ENCODE peak calls at places on chromosomes 16 and 17, in nine cellular contexts. N is stimulated activated CD4-positive, alpha-beta T cell treated with anti-CD3 and anti-CD28 coated beads, Interleukin-1b, Interleukin-23, amount 100 ng/mL, for 4 hours; V is amniotic stem cell; L is ecto neural progenitor cell; K is retinal pigment epithelial cell; U is germinal center; P is right atrium auricular region; H is amygdala; T is AG04450. B is an unnamed sample.
A peak's percentile ranks its signal among the peaks of the same experiment; 100 is the strongest.

GRCh38 chr16:22318690-22319358 is 21.6 kb downstream of the POLR3E start:
- DNase-seq in U (peak; percentile 51), T (no peak), H (no peak), P (no peak), V (no peak), L (no peak), N (peak; percentile 44), K (no peak), B (peak; percentile 71)

GRCh38 chr16:27401768-27402568 is at the start of gene IL21R:
- DNase-seq in V (no peak), L (no peak), T (no peak), N (peak; percentile 80), H (no peak), P (peak; percentile 60), K (no peak), U (peak; percentile 77), B (no peak)

GRCh38 chr17:8438441-8438840 is 2.8 kb downstream of the NDEL1 start:
- DNase-seq in P (no peak), H (no peak), K (no peak), N (no peak), U (no peak), V (no peak), L (peak; percentile 24), T (no peak), B (no peak)

GRCh38 chr17:71978435-71978834 is 142.4 kb upstream of the SOX9 start:
- DNase-seq in P (no peak), L (no peak), T (no peak), K (no peak), V (no peak), H (no peak), N (no peak), U (no peak), B (no peak)

GRCh38 chr17:40071720-40072480 is 9.1 kb downstream of the THRA start:
- DNase-seq in V (no peak), N (no peak), U (no peak), P (peak; percentile 83), H (peak; percentile 89), T (no peak), L (no peak), K (peak; percentile 81), B (peak; percentile 28)

GRCh38 chr17:74780443-74781238 is 4.5 kb upstream of the NAT9 start:
- DNase-seq in T (no peak), H (no peak), L (peak; percentile 67), U (peak; percentile 50), K (no peak), V (no peak), P (no peak), N (no peak), B (peak; percentile 78)

GRCh38 chr16:30041841-30042240 is 10.8 kb upstream of the TLCD3B start:
- DNase-seq in K (no peak), N (no peak), H (no peak), V (no peak), T (no peak), L (no peak), U (no peak), P (no peak), B (no peak)

GRCh38 chr17:68794636-68795503 is 160.3 kb downstream of the ABCA8 start:
- DNase-seq in L (no peak), N (no peak), T (peak; percentile 26), P (no peak), V (no peak), U (peak; percentile 14), H (no peak), K (no peak), B (no peak)

GRCh38 chr17:48554412-48555090 is 9.6 kb upstream of the HOXB2 start:
- DNase-seq in T (no peak), K (no peak), P (no peak), H (no peak), N (no peak), V (no peak), U (no peak), L (peak; percentile 65), B (peak; percentile 64)

GRCh38 chr17:50271173-50271750 is 3.0 kb upstream of the TMEM92 start:
- DNase-seq in N (no peak), U (no peak), V (no peak), L (peak; percentile 38), P (no peak), K (no peak), T (no peak), H (no peak), B (no peak)

GRCh38 chr17:69451416-69452394 is 37.2 kb downstream of the MAP2K6 start:
- DNase-seq in K (no peak), P (no peak), V (no peak), T (no peak), H (no peak), L (peak; percentile 47), N (no peak), U (no peak), B (peak; percentile 57)

GRCh38 chr16:68893710-68894705 is 50.7 kb downstream of the TANGO6 start:
- DNase-seq in U (no peak), P (no peak), N (no peak), T (no peak), H (no peak), V (no peak), K (no peak), L (peak; percentile 53), B (peak; percentile 51)

GRCh38 chr16:10846213-10846998 is 27.8 kb upstream of the TVP23A start:
- DNase-seq in P (no peak), K (no peak), U (no peak), T (no peak), N (no peak), H (no peak), L (no peak), V (no peak), B (no peak)

GRCh38 chr17:79978545-79978852 is 57.2 kb downstream of the TBC1D16 start:
- DNase-seq in T (no peak), N (no peak), U (no peak), H (no peak), V (no peak), P (no peak), K (no peak), L (peak; percentile 26), B (no peak)

GRCh38 chr16:54359555-54359954 is 73.0 kb upstream of the IRX3 start:
- DNase-seq in U (no peak), T (no peak), L (no peak), P (no peak), K (no peak), H (no peak), N (no peak), V (no peak), B (no peak)

GRCh38 chr17:65495255-65496060 is 66.0 kb downstream of the AXIN2 start:
- DNase-seq in P (no peak), T (no peak), N (no peak), H (no peak), K (no peak), L (peak; percentile 85), U (no peak), V (no peak), B (peak; percentile 97)

GRCh38 chr17:45310380-45311324 is 6.2 kb downstream of the MAP3K14 start:
- DNase-seq in T (no peak), K (no peak), N (no peak), L (no peak), H (no peak), V (no peak), P (no peak), U (no peak), B (no peak)

GRCh38 chr16:15765880-15766279 is 90.9 kb downstream of the MYH11 start:
- DNase-seq in L (peak; percentile 57), H (no peak), V (no peak), U (peak; percentile 83), K (no peak), N (no peak), T (no peak), P (no peak), B (peak; percentile 46)

GRCh38 chr17:44898768-44899073 is 524 bp downstream of the EFTUD2 start:
- DNase-seq in U (peak; percentile 48), V (no peak), N (no peak), H (no peak), K (no peak), L (no peak), T (no peak), P (no peak), B (no peak)

GRCh38 chr16:50045412-50045811 is 20.4 kb upstream of the HEATR3 start:
- DNase-seq in L (no peak), T (no peak), U (no peak), N (no peak), H (no peak), P (no peak), V (no peak), K (no peak), B (no peak)

GRCh38 chr16:71540-72341 is 690 bp downstream of the RHBDF1 start:
- DNase-seq in N (no peak), H (no peak), P (peak; percentile 92), U (no peak), K (no peak), V (peak; percentile 62), T (no peak), L (peak; percentile 80), B (peak; percentile 92)

GRCh38 chr17:18877104-18877503 is 19.2 kb downstream of the PRPSAP2 start:
- DNase-seq in L (no peak), N (no peak), T (no peak), V (no peak), P (no peak), U (no peak), H (no peak), K (no peak), B (no peak)

GRCh38 chr17:51234162-51234561 is 25.7 kb downstream of the MBTD1 start:
- DNase-seq in L (no peak), H (no peak), U (no peak), T (no peak), P (no peak), N (no peak), K (no peak), V (no peak), B (no peak)

GRCh38 chr16:3589991-3590701 is 12.9 kb upstream of the NLRC3 start:
- DNase-seq in P (no peak), U (no peak), V (no peak), H (no peak), K (no peak), L (no peak), N (no peak), T (no peak), B (no peak)

GRCh38 chr16:2465653-2466415 is 5.3 kb upstream of the NTN3 start:
- DNase-seq in K (no peak), V (no peak), H (no peak), L (no peak), P (no peak), T (no peak), U (no peak), N (no peak), B (peak; percentile 66)

GRCh38 chr17:73786286-73786743 is 142.1 kb upstream of the SDK2 start:
- DNase-seq in N (no peak), U (no peak), P (no peak), T (no peak), L (peak; percentile 92), V (no peak), K (no peak), H (no peak), B (peak; percentile 80)

GRCh38 chr16:52696126-52696525 is 149.2 kb upstream of the TOX3 start:
- DNase-seq in U (no peak), K (no peak), T (no peak), N (no peak), H (no peak), P (no peak), V (no peak), L (no peak), B (no peak)

GRCh38 chr17:55451758-55452468 is 30.3 kb upstream of the MMD start:
- DNase-seq in P (no peak), H (no peak), K (no peak), U (no peak), T (peak; percentile 66), V (no peak), N (no peak), L (no peak), B (no peak)

GRCh38 chr17:39096435-39097158 is 54.8 kb downstream of the PLXDC1 start:
- DNase-seq in N (peak; percentile 8), P (no peak), H (no peak), U (no peak), V (no peak), L (no peak), K (no peak), T (no peak), B (no peak)

GRCh38 chr17:39235555-39236221 is 9.9 kb upstream of the STAC2 start:
- DNase-seq in K (peak; percentile 30), P (no peak), H (no peak), U (peak; percentile 77), L (peak; percentile 84), N (no peak), V (no peak), T (no peak), B (peak; percentile 94)

GRCh38 chr17:38735161-38735997 is 5.2 kb downstream of the CISD3 start:
- DNase-seq in V (peak; percentile 38), P (no peak), L (peak; percentile 90), H (peak; percentile 22), T (no peak), K (no peak), N (peak; percentile 79), U (peak; percentile 87), B (peak; percentile 82)